ENCODE peak calls at places on chromosomes 3 and 15, in seven cellular contexts. One of them, this sample, is unnamed.

GRCh38 chr15:60324706-60325438 is 72.9 kb downstream of the ANXA2 start:
- DNase-seq in B cell: no peak
- DNase-seq in colonic mucosa: no peak
- DNase-seq in stomach: no peak
- DNase-seq in CD8-positive, alpha-beta T cell: no peak
- DNase-seq in endothelial cell: no peak
- DNase-seq in type B pancreatic cell: no peak
- DNase-seq in this sample: no peak

GRCh38 chr3:141920701-141921100 is 44.3 kb downstream of the ATP1B3 start:
- DNase-seq in B cell: no peak
- DNase-seq in colonic mucosa: peak; percentile 7
- DNase-seq in stomach: no peak
- DNase-seq in CD8-positive, alpha-beta T cell: no peak
- DNase-seq in endothelial cell: no peak
- DNase-seq in type B pancreatic cell: peak; percentile 29
- DNase-seq in this sample: no peak

GRCh38 chr15:81897011-81897677 is 148.7 kb downstream of the MEX3B start:
- DNase-seq in B cell: no peak
- DNase-seq in colonic mucosa: no peak
- DNase-seq in stomach: no peak
- DNase-seq in CD8-positive, alpha-beta T cell: no peak
- DNase-seq in endothelial cell: no peak
- DNase-seq in type B pancreatic cell: no peak
- DNase-seq in this sample: no peak

GRCh38 chr3:179544981-179545645 is 17.6 kb upstream of the ACTL6A start:
- DNase-seq in B cell: no peak
- DNase-seq in colonic mucosa: no peak
- DNase-seq in stomach: no peak
- DNase-seq in CD8-positive, alpha-beta T cell: no peak
- DNase-seq in endothelial cell: no peak
- DNase-seq in type B pancreatic cell: no peak
- DNase-seq in this sample: no peak

GRCh38 chr3:122055215-122055614 is at the start of gene CD86:
- DNase-seq in B cell: peak; percentile 68
- DNase-seq in colonic mucosa: no peak
- DNase-seq in stomach: no peak
- DNase-seq in CD8-positive, alpha-beta T cell: no peak
- DNase-seq in endothelial cell: no peak
- DNase-seq in type B pancreatic cell: no peak
- DNase-seq in this sample: peak; percentile 86

GRCh38 chr3:29436612-29437313 is 155.9 kb downstream of the RBMS3 start:
- DNase-seq in B cell: no peak
- DNase-seq in colonic mucosa: no peak
- DNase-seq in stomach: no peak
- DNase-seq in CD8-positive, alpha-beta T cell: no peak
- DNase-seq in endothelial cell: no peak
- DNase-seq in type B pancreatic cell: no peak
- DNase-seq in this sample: no peak

GRCh38 chr3:132443421-132443820 is 26.1 kb downstream of the DNAJC13 start:
- DNase-seq in B cell: no peak
- DNase-seq in colonic mucosa: no peak
- DNase-seq in stomach: no peak
- DNase-seq in CD8-positive, alpha-beta T cell: no peak
- DNase-seq in endothelial cell: no peak
- DNase-seq in type B pancreatic cell: no peak
- DNase-seq in this sample: no peak

GRCh38 chr15:78372880-78373279 is 32.7 kb downstream of the CRABP1 start:
- DNase-seq in B cell: no peak
- DNase-seq in colonic mucosa: peak; percentile 91
- DNase-seq in stomach: peak; percentile 71
- DNase-seq in CD8-positive, alpha-beta T cell: no peak
- DNase-seq in endothelial cell: no peak
- DNase-seq in type B pancreatic cell: no peak
- DNase-seq in this sample: no peak

GRCh38 chr15:68205949-68206539 is 912 bp upstream of the CALML4 start:
- DNase-seq in B cell: no peak
- DNase-seq in colonic mucosa: peak; percentile 95
- DNase-seq in stomach: peak; percentile 67
- DNase-seq in CD8-positive, alpha-beta T cell: no peak
- DNase-seq in endothelial cell: no peak
- DNase-seq in type B pancreatic cell: no peak
- DNase-seq in this sample: peak; percentile 84

GRCh38 chr3:47161983-47162694 is 1.8 kb downstream of the SETD2 start:
- DNase-seq in B cell: peak; percentile 60
- DNase-seq in colonic mucosa: no peak
- DNase-seq in stomach: no peak
- DNase-seq in CD8-positive, alpha-beta T cell: no peak
- DNase-seq in endothelial cell: no peak
- DNase-seq in type B pancreatic cell: no peak
- DNase-seq in this sample: no peak

GRCh38 chr15:84840741-84841429 is 23.7 kb downstream of the ALPK3 start:
- DNase-seq in B cell: no peak
- DNase-seq in colonic mucosa: peak; percentile 58
- DNase-seq in stomach: peak; percentile 92
- DNase-seq in CD8-positive, alpha-beta T cell: no peak
- DNase-seq in endothelial cell: no peak
- DNase-seq in type B pancreatic cell: no peak
- DNase-seq in this sample: no peak

GRCh38 chr15:31930967-31931366 is 99.3 kb upstream of the CHRNA7 start:
- DNase-seq in B cell: no peak
- DNase-seq in colonic mucosa: no peak
- DNase-seq in stomach: no peak
- DNase-seq in CD8-positive, alpha-beta T cell: no peak
- DNase-seq in endothelial cell: no peak
- DNase-seq in type B pancreatic cell: no peak
- DNase-seq in this sample: no peak

GRCh38 chr15:19943515-19943914 is 598.1 kb downstream of the GOLGA6L6 start:
- DNase-seq in B cell: no peak
- DNase-seq in colonic mucosa: no peak
- DNase-seq in stomach: no peak
- DNase-seq in CD8-positive, alpha-beta T cell: no peak
- DNase-seq in endothelial cell: no peak
- DNase-seq in type B pancreatic cell: no peak
- DNase-seq in this sample: no peak

GRCh38 chr3:119637679-119638525 is 22.5 kb downstream of the POPDC2 start:
- DNase-seq in B cell: no peak
- DNase-seq in colonic mucosa: no peak
- DNase-seq in stomach: no peak
- DNase-seq in CD8-positive, alpha-beta T cell: no peak
- DNase-seq in endothelial cell: no peak
- DNase-seq in type B pancreatic cell: no peak
- DNase-seq in this sample: peak; percentile 72

GRCh38 chr15:82599862-82600261 is 47.3 kb downstream of the CPEB1 start:
- DNase-seq in B cell: no peak
- DNase-seq in colonic mucosa: no peak
- DNase-seq in stomach: no peak
- DNase-seq in CD8-positive, alpha-beta T cell: no peak
- DNase-seq in endothelial cell: no peak
- DNase-seq in type B pancreatic cell: no peak
- DNase-seq in this sample: no peak

GRCh38 chr3:42035816-42036482 is 55.2 kb upstream of the TRAK1 start:
- DNase-seq in B cell: no peak
- DNase-seq in colonic mucosa: peak; percentile 25
- DNase-seq in stomach: no peak
- DNase-seq in CD8-positive, alpha-beta T cell: no peak
- DNase-seq in endothelial cell: no peak
- DNase-seq in type B pancreatic cell: no peak
- DNase-seq in this sample: no peak

GRCh38 chr3:183027276-183027675 is 46.9 kb upstream of the DCUN1D1 start:
- DNase-seq in B cell: no peak
- DNase-seq in colonic mucosa: no peak
- DNase-seq in stomach: no peak
- DNase-seq in CD8-positive, alpha-beta T cell: no peak
- DNase-seq in endothelial cell: no peak
- DNase-seq in type B pancreatic cell: no peak
- DNase-seq in this sample: no peak

GRCh38 chr15:74799843-74800558 is 12.6 kb upstream of the LMAN1L start:
- DNase-seq in B cell: peak; percentile 91
- DNase-seq in colonic mucosa: peak; percentile 89
- DNase-seq in stomach: peak; percentile 87
- DNase-seq in CD8-positive, alpha-beta T cell: peak; percentile 87
- DNase-seq in endothelial cell: peak; percentile 75
- DNase-seq in type B pancreatic cell: no peak
- DNase-seq in this sample: peak; percentile 97

GRCh38 chr15:91099616-91100560 is at the start of gene SV2B:
- DNase-seq in B cell: no peak
- DNase-seq in colonic mucosa: no peak
- DNase-seq in stomach: peak; percentile 31
- DNase-seq in CD8-positive, alpha-beta T cell: peak; percentile 29
- DNase-seq in endothelial cell: peak; percentile 53
- DNase-seq in type B pancreatic cell: no peak
- DNase-seq in this sample: no peak
- TF ChIP-seq CTCF in B cell: no peak
- TF ChIP-seq CTCF in colonic mucosa: no peak
- TF ChIP-seq CTCF in stomach: no peak
- TF ChIP-seq CTCF in CD8-positive, alpha-beta T cell: no peak
- TF ChIP-seq CTCF in endothelial cell: no peak
- TF ChIP-seq CTCF in type B pancreatic cell: peak; percentile 22
- TF ChIP-seq CTCF in this sample: no peak

GRCh38 chr15:49035825-49036224 is 10.4 kb downstream of the SECISBP2L start:
- DNase-seq in B cell: no peak
- DNase-seq in colonic mucosa: no peak
- DNase-seq in stomach: no peak
- DNase-seq in CD8-positive, alpha-beta T cell: no peak
- DNase-seq in endothelial cell: no peak
- DNase-seq in type B pancreatic cell: no peak
- DNase-seq in this sample: no peak
- TF ChIP-seq CTCF in B cell: no peak
- TF ChIP-seq CTCF in colonic mucosa: no peak
- TF ChIP-seq CTCF in stomach: no peak
- TF ChIP-seq CTCF in CD8-positive, alpha-beta T cell: no peak
- TF ChIP-seq CTCF in endothelial cell: no peak
- TF ChIP-seq CTCF in type B pancreatic cell: no peak
- TF ChIP-seq CTCF in this sample: no peak

GRCh38 chr15:98277602-98278001 is 317.1 kb downstream of the ARRDC4 start:
- DNase-seq in B cell: no peak
- DNase-seq in colonic mucosa: no peak
- DNase-seq in stomach: no peak
- DNase-seq in CD8-positive, alpha-beta T cell: no peak
- DNase-seq in endothelial cell: no peak
- DNase-seq in type B pancreatic cell: no peak
- DNase-seq in this sample: no peak

GRCh38 chr15:98276018-98276417 is 315.5 kb downstream of the ARRDC4 start:
- DNase-seq in B cell: no peak
- DNase-seq in colonic mucosa: no peak
- DNase-seq in stomach: no peak
- DNase-seq in CD8-positive, alpha-beta T cell: no peak
- DNase-seq in endothelial cell: no peak
- DNase-seq in type B pancreatic cell: no peak
- DNase-seq in this sample: no peak

GRCh38 chr15:98268163-98268562 is 307.7 kb downstream of the ARRDC4 start:
- DNase-seq in B cell: no peak
- DNase-seq in colonic mucosa: no peak
- DNase-seq in stomach: no peak
- DNase-seq in CD8-positive, alpha-beta T cell: no peak
- DNase-seq in endothelial cell: no peak
- DNase-seq in type B pancreatic cell: no peak
- DNase-seq in this sample: no peak

DNA sequence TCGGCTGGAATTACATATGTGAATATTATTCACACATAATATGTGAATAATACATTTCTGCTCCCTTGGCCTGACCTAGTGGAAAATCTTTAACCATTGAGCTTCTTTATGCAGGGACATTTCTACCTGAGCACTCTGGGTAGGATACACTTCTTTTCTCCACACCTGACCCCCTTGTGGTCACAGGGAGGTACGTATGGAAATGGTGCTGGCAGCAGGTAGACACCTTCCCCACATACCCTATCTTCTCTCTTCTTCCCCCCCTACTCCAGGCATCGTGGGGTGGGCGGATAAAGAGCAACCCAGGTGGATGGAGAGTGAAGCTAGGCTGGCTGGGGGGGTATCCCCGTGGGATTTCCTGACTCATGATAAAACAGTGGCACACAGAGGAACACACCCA is 312.1 kb downstream of the ARRDC4 start:
- DNase-seq in B cell: no peak
- DNase-seq in colonic mucosa: no peak
- DNase-seq in stomach: no peak
- DNase-seq in CD8-positive, alpha-beta T cell: no peak
- DNase-seq in endothelial cell: no peak
- DNase-seq in type B pancreatic cell: no peak
- DNase-seq in this sample: no peak
- TF ChIP-seq CTCF in B cell: no peak
- TF ChIP-seq CTCF in colonic mucosa: no peak
- TF ChIP-seq CTCF in stomach: no peak
- TF ChIP-seq CTCF in CD8-positive, alpha-beta T cell: no peak
- TF ChIP-seq CTCF in endothelial cell: peak; percentile 32
- TF ChIP-seq CTCF in type B pancreatic cell: no peak
- TF ChIP-seq CTCF in this sample: no peak

GRCh38 chr15:38455096-38455495 is 1.2 kb downstream of the FAM98B start:
- DNase-seq in B cell: no peak
- DNase-seq in colonic mucosa: no peak
- DNase-seq in stomach: no peak
- DNase-seq in CD8-positive, alpha-beta T cell: no peak
- DNase-seq in endothelial cell: no peak
- DNase-seq in type B pancreatic cell: no peak
- DNase-seq in this sample: no peak

GRCh38 chr15:38459480-38459879 is 5.6 kb downstream of the FAM98B start:
- DNase-seq in B cell: no peak
- DNase-seq in colonic mucosa: no peak
- DNase-seq in stomach: no peak
- DNase-seq in CD8-positive, alpha-beta T cell: no peak
- DNase-seq in endothelial cell: no peak
- DNase-seq in type B pancreatic cell: no peak
- DNase-seq in this sample: no peak

GRCh38 chr15:38454687-38455071 is 752 bp downstream of the FAM98B start:
- DNase-seq in B cell: no peak
- DNase-seq in colonic mucosa: no peak
- DNase-seq in stomach: no peak
- DNase-seq in CD8-positive, alpha-beta T cell: no peak
- DNase-seq in endothelial cell: no peak
- DNase-seq in type B pancreatic cell: no peak
- DNase-seq in this sample: no peak

GRCh38 chr15:38458646-38459045 is 4.7 kb downstream of the FAM98B start:
- DNase-seq in B cell: no peak
- DNase-seq in colonic mucosa: no peak
- DNase-seq in stomach: no peak
- DNase-seq in CD8-positive, alpha-beta T cell: no peak
- DNase-seq in endothelial cell: no peak
- DNase-seq in type B pancreatic cell: no peak
- DNase-seq in this sample: no peak

DNA sequence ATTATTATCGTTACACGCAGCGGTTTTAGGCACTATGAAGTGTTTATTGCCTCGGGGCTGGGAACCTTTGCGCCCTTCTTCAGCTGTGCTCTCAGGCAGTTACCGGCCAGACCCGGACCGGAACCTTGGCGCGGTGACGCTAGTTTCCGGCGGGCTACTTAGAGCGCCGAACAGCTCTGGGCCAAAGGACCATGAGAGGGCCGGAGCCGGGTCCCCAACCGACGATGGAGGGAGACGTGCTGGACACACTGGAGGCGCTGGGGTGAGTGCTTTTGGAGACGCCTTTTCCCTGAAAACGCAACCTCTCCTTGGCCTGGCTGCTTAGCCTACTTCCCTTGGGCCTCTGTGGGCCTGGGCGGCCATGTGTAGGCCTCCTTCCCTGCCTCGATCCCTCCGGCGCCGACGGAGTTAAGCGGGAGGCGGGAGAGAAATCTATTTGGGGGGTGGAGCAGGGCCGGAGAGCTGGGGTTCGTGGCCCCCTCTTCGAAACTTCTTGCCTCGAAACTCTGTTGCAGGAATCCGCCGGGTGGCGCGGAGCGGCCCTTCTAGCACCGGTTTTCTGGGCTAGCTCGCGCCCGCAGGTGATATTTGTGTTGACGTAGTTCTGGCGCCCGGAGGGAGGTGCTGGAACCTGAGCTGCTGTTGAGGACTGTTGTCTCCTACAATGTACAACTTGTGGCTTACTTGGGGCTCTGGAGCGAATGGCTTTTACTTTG is at the start of gene FAM98B:
- DNase-seq in B cell: peak; percentile 87
- DNase-seq in colonic mucosa: peak; percentile 92
- DNase-seq in stomach: peak; percentile 92
- DNase-seq in CD8-positive, alpha-beta T cell: peak; percentile 87
- DNase-seq in endothelial cell: peak; percentile 90
- DNase-seq in type B pancreatic cell: peak; percentile 91
- DNase-seq in this sample: peak; percentile 84
- TF ChIP-seq CTCF in B cell: peak; percentile 12
- TF ChIP-seq CTCF in colonic mucosa: no peak
- TF ChIP-seq CTCF in stomach: no peak
- TF ChIP-seq CTCF in CD8-positive, alpha-beta T cell: no peak
- TF ChIP-seq CTCF in endothelial cell: no peak
- TF ChIP-seq CTCF in type B pancreatic cell: peak; percentile 26
- TF ChIP-seq CTCF in this sample: no peak

This sample was measured in CD14-positive monocyte.